ENCODE peak calls at places on chromosome 1, in ten cellular contexts. One of them, this sample, is unnamed.

GRCh38 chr1:55479970-55480369 is 264.8 kb upstream of the USP24 start:
- DNase-seq in MM.1S: no peak
- DNase-seq in prostate gland: no peak
- DNase-seq in A549: no peak
- DNase-seq in lower lobe of right lung: no peak
- DNase-seq in fibroblast of lung: no peak
- DNase-seq in neural progenitor cell: no peak
- DNase-seq in body of pancreas: no peak
- DNase-seq in upper lobe of right lung: no peak
- DNase-seq in psoas muscle: no peak
- DNase-seq in this sample: no peak

GRCh38 chr1:42983253-42983652 is 24.6 kb upstream of the SLC2A1 start:
- DNase-seq in fibroblast of lung: no peak
- DNase-seq in prostate gland: no peak
- DNase-seq in A549: no peak
- DNase-seq in lower lobe of right lung: no peak
- DNase-seq in upper lobe of right lung: no peak
- DNase-seq in psoas muscle: no peak
- DNase-seq in body of pancreas: no peak
- DNase-seq in MM.1S: no peak
- DNase-seq in neural progenitor cell: no peak
- DNase-seq in this sample: no peak

GRCh38 chr1:226787071-226787470 is 48.0 kb upstream of the ITPKB start:
- DNase-seq in lower lobe of right lung: no peak
- DNase-seq in psoas muscle: no peak
- DNase-seq in body of pancreas: no peak
- DNase-seq in A549: no peak
- DNase-seq in MM.1S: no peak
- DNase-seq in neural progenitor cell: no peak
- DNase-seq in upper lobe of right lung: no peak
- DNase-seq in fibroblast of lung: no peak
- DNase-seq in prostate gland: no peak
- DNase-seq in this sample: no peak

GRCh38 chr1:48526045-48526714 is 54.2 kb upstream of the SPATA6 start:
- DNase-seq in body of pancreas: peak
- DNase-seq in upper lobe of right lung: no peak
- DNase-seq in neural progenitor cell: peak
- DNase-seq in A549: no peak
- DNase-seq in MM.1S: no peak
- DNase-seq in fibroblast of lung: peak
- DNase-seq in psoas muscle: no peak
- DNase-seq in lower lobe of right lung: no peak
- DNase-seq in prostate gland: peak
- DNase-seq in this sample: peak

GRCh38 chr1:154714638-154715037 is 106.7 kb upstream of the ADAR start:
- DNase-seq in upper lobe of right lung: no peak
- DNase-seq in prostate gland: no peak
- DNase-seq in MM.1S: no peak
- DNase-seq in A549: peak
- DNase-seq in body of pancreas: no peak
- DNase-seq in neural progenitor cell: peak
- DNase-seq in psoas muscle: no peak
- DNase-seq in fibroblast of lung: peak
- DNase-seq in lower lobe of right lung: peak
- DNase-seq in this sample: no peak

GRCh38 chr1:226474041-226474440 is 66.1 kb upstream of the PARP1 start:
- DNase-seq in body of pancreas: no peak
- DNase-seq in upper lobe of right lung: no peak
- DNase-seq in MM.1S: no peak
- DNase-seq in psoas muscle: no peak
- DNase-seq in neural progenitor cell: no peak
- DNase-seq in A549: no peak
- DNase-seq in lower lobe of right lung: no peak
- DNase-seq in fibroblast of lung: no peak
- DNase-seq in prostate gland: no peak
- DNase-seq in this sample: no peak

GRCh38 chr1:180728472-180729106 is 96.8 kb downstream of the XPR1 start:
- DNase-seq in prostate gland: no peak
- DNase-seq in body of pancreas: no peak
- DNase-seq in upper lobe of right lung: no peak
- DNase-seq in A549: no peak
- DNase-seq in fibroblast of lung: no peak
- DNase-seq in psoas muscle: no peak
- DNase-seq in lower lobe of right lung: no peak
- DNase-seq in MM.1S: no peak
- DNase-seq in neural progenitor cell: no peak
- DNase-seq in this sample: no peak

GRCh38 chr1:220527279-220528048 is 472 bp upstream of the MARK1 start:
- DNase-seq in fibroblast of lung: peak
- DNase-seq in MM.1S: no peak
- DNase-seq in body of pancreas: peak
- DNase-seq in psoas muscle: peak
- DNase-seq in A549: no peak
- DNase-seq in upper lobe of right lung: no peak
- DNase-seq in prostate gland: peak
- DNase-seq in lower lobe of right lung: no peak
- DNase-seq in neural progenitor cell: peak
- DNase-seq in this sample: peak

GRCh38 chr1:32494196-32494595 is 29.3 kb downstream of the ZBTB8B start:
- DNase-seq in prostate gland: no peak
- DNase-seq in neural progenitor cell: no peak
- DNase-seq in body of pancreas: no peak
- DNase-seq in lower lobe of right lung: no peak
- DNase-seq in A549: no peak
- DNase-seq in upper lobe of right lung: no peak
- DNase-seq in MM.1S: no peak
- DNase-seq in fibroblast of lung: peak
- DNase-seq in psoas muscle: no peak
- DNase-seq in this sample: no peak

GRCh38 chr1:92536593-92537332 is 50.0 kb upstream of the GFI1 start:
- DNase-seq in body of pancreas: no peak
- DNase-seq in lower lobe of right lung: no peak
- DNase-seq in A549: no peak
- DNase-seq in MM.1S: peak
- DNase-seq in neural progenitor cell: no peak
- DNase-seq in psoas muscle: no peak
- DNase-seq in fibroblast of lung: peak
- DNase-seq in prostate gland: no peak
- DNase-seq in upper lobe of right lung: no peak
- DNase-seq in this sample: no peak

GRCh38 chr1:3714284-3714741 is 37.9 kb upstream of the CCDC27 start:
- DNase-seq in A549: no peak
- DNase-seq in fibroblast of lung: no peak
- DNase-seq in MM.1S: no peak
- DNase-seq in prostate gland: no peak
- DNase-seq in lower lobe of right lung: no peak
- DNase-seq in body of pancreas: no peak
- DNase-seq in psoas muscle: peak
- DNase-seq in upper lobe of right lung: no peak
- DNase-seq in neural progenitor cell: no peak
- DNase-seq in this sample: peak

GRCh38 chr1:224540535-224540934 is 75.6 kb upstream of the CNIH3 start:
- DNase-seq in upper lobe of right lung: no peak
- DNase-seq in neural progenitor cell: no peak
- DNase-seq in body of pancreas: no peak
- DNase-seq in prostate gland: no peak
- DNase-seq in MM.1S: no peak
- DNase-seq in psoas muscle: no peak
- DNase-seq in A549: no peak
- DNase-seq in fibroblast of lung: no peak
- DNase-seq in lower lobe of right lung: no peak
- DNase-seq in this sample: no peak

GRCh38 chr1:223478606-223479005 is 85.4 kb downstream of the CCDC185 start:
- DNase-seq in body of pancreas: no peak
- DNase-seq in fibroblast of lung: no peak
- DNase-seq in upper lobe of right lung: no peak
- DNase-seq in A549: no peak
- DNase-seq in lower lobe of right lung: no peak
- DNase-seq in prostate gland: no peak
- DNase-seq in MM.1S: no peak
- DNase-seq in neural progenitor cell: no peak
- DNase-seq in psoas muscle: no peak
- DNase-seq in this sample: no peak

GRCh38 chr1:223479261-223479660 is 86.0 kb downstream of the CCDC185 start:
- DNase-seq in body of pancreas: no peak
- DNase-seq in fibroblast of lung: no peak
- DNase-seq in psoas muscle: no peak
- DNase-seq in neural progenitor cell: no peak
- DNase-seq in lower lobe of right lung: no peak
- DNase-seq in A549: peak
- DNase-seq in MM.1S: no peak
- DNase-seq in upper lobe of right lung: no peak
- DNase-seq in prostate gland: no peak
- DNase-seq in this sample: no peak

GRCh38 chr1:223482132-223482531 is 88.9 kb downstream of the CCDC185 start:
- DNase-seq in body of pancreas: no peak
- DNase-seq in lower lobe of right lung: no peak
- DNase-seq in neural progenitor cell: no peak
- DNase-seq in prostate gland: no peak
- DNase-seq in fibroblast of lung: no peak
- DNase-seq in MM.1S: no peak
- DNase-seq in A549: no peak
- DNase-seq in upper lobe of right lung: no peak
- DNase-seq in psoas muscle: no peak
- DNase-seq in this sample: no peak

GRCh38 chr1:223482766-223483165 is 89.6 kb downstream of the CCDC185 start:
- DNase-seq in body of pancreas: no peak
- DNase-seq in neural progenitor cell: no peak
- DNase-seq in MM.1S: peak
- DNase-seq in A549: no peak
- DNase-seq in upper lobe of right lung: no peak
- DNase-seq in fibroblast of lung: no peak
- DNase-seq in psoas muscle: no peak
- DNase-seq in lower lobe of right lung: no peak
- DNase-seq in prostate gland: no peak
- DNase-seq in this sample: no peak

DNA sequence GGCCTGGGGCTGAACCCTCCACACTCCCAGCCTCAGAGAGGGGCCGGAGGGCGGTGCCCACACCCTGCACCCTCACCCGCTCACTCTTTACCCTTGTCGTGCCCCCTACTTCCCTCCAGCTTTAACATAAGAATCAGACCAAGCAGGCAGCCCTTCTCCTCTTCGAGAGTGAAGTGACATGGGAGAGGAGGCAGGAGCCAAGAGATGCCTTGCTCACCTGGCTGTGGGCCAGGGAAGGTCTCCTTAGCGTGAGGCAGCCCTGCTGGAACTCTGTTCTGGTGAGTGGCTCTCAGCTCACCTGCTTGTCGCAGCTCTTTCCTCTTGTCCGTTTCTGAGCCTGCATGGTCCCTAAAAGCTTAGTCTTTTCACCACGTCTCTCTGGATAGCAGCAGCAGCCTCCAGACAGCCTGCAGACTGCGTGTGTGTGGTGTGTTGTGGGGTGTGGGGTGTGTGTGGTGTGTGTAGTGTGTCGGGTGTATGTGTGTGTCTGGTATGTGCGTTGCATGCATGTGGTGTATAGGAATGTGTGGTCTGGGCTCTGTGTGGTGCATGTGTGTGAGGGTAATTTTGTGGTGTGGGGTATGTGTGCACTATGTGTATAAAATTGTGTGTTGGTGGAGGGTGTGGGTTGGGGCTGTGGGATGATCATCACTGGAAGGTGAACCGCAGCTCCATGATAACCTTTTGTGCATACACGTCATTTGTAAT is 86.7 kb downstream of the CCDC185 start:
- DNase-seq in body of pancreas: no peak
- DNase-seq in prostate gland: no peak
- DNase-seq in MM.1S: no peak
- DNase-seq in fibroblast of lung: peak
- DNase-seq in psoas muscle: no peak
- DNase-seq in lower lobe of right lung: peak
- DNase-seq in A549: peak
- DNase-seq in neural progenitor cell: no peak
- DNase-seq in upper lobe of right lung: no peak
- DNase-seq in this sample: no peak
- H3K4me3 ChIP-seq in body of pancreas: no peak
- H3K4me3 ChIP-seq in prostate gland: no peak
- H3K4me3 ChIP-seq in MM.1S: no peak
- H3K4me3 ChIP-seq in fibroblast of lung: no peak
- H3K4me3 ChIP-seq in psoas muscle: no peak
- H3K4me3 ChIP-seq in lower lobe of right lung: no peak
- H3K4me3 ChIP-seq in A549: no peak
- H3K4me3 ChIP-seq in neural progenitor cell: no peak
- H3K4me3 ChIP-seq in upper lobe of right lung: no peak
- H3K4me3 ChIP-seq in this sample: no peak

GRCh38 chr1:234969011-234969441 is 159.6 kb downstream of the TOMM20 start:
- DNase-seq in body of pancreas: no peak
- DNase-seq in prostate gland: no peak
- DNase-seq in neural progenitor cell: peak
- DNase-seq in A549: no peak
- DNase-seq in MM.1S: no peak
- DNase-seq in fibroblast of lung: no peak
- DNase-seq in lower lobe of right lung: no peak
- DNase-seq in upper lobe of right lung: no peak
- DNase-seq in psoas muscle: no peak
- DNase-seq in this sample: no peak
- H3K27ac ChIP-seq in body of pancreas: peak
- H3K27ac ChIP-seq in prostate gland: peak
- H3K27ac ChIP-seq in neural progenitor cell: peak
- H3K27ac ChIP-seq in A549: peak
- H3K27ac ChIP-seq in MM.1S: no peak
- H3K27ac ChIP-seq in fibroblast of lung: peak
- H3K27ac ChIP-seq in lower lobe of right lung: peak
- H3K27ac ChIP-seq in upper lobe of right lung: peak
- H3K27ac ChIP-seq in psoas muscle: peak
- H3K27ac ChIP-seq in this sample: no peak

DNA sequence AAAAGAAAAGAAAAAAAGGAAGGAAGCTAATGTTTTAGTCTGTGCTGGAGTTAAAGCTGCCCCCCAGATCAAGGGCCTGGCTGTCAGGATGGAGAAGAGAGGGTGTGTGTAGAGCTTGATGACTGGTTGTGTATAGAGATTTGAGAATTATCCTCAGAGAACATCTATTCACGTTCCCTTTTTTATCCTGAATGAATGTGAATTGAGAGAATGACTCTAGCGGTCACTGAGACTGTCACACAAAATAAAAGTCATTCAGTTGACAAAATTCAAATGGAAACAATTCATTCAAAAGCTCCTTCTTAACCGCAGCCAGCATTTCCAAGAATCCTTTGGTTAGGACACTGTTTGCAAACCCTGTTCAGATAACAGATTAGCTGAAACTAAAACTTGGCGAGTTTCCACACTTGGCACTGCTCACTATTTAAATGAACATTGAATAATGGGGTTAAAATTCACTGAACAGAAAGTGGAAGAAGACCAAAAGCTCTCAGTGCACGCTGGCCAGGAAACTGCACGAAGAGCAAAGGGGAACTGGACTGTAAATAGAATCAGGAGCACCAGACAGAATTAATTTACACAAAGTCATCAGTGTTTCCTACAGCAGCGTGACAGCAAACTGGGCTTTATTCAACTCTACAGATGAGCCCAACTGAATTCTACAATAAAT is 13.6 kb upstream of the FAM89A start:
- DNase-seq in lower lobe of right lung: no peak
- DNase-seq in MM.1S: peak
- DNase-seq in A549: no peak
- DNase-seq in neural progenitor cell: no peak
- DNase-seq in psoas muscle: no peak
- DNase-seq in upper lobe of right lung: no peak
- DNase-seq in prostate gland: peak
- DNase-seq in fibroblast of lung: peak
- DNase-seq in body of pancreas: peak
- DNase-seq in this sample: peak
- H3K4me3 ChIP-seq in lower lobe of right lung: peak
- H3K4me3 ChIP-seq in MM.1S: peak
- H3K4me3 ChIP-seq in A549: no peak
- H3K4me3 ChIP-seq in neural progenitor cell: no peak
- H3K4me3 ChIP-seq in psoas muscle: no peak
- H3K4me3 ChIP-seq in upper lobe of right lung: peak
- H3K4me3 ChIP-seq in prostate gland: no peak
- H3K4me3 ChIP-seq in fibroblast of lung: peak
- H3K4me3 ChIP-seq in body of pancreas: no peak
- H3K4me3 ChIP-seq in this sample: peak

GRCh38 chr1:10192263-10192662 is 18.1 kb upstream of the KIF1B start:
- DNase-seq in lower lobe of right lung: no peak
- DNase-seq in neural progenitor cell: no peak
- DNase-seq in psoas muscle: no peak
- DNase-seq in upper lobe of right lung: no peak
- DNase-seq in A549: no peak
- DNase-seq in fibroblast of lung: no peak
- DNase-seq in MM.1S: no peak
- DNase-seq in body of pancreas: no peak
- DNase-seq in prostate gland: no peak
- DNase-seq in this sample: no peak
- H3K27ac ChIP-seq in lower lobe of right lung: no peak
- H3K27ac ChIP-seq in neural progenitor cell: no peak
- H3K27ac ChIP-seq in psoas muscle: no peak
- H3K27ac ChIP-seq in upper lobe of right lung: no peak
- H3K27ac ChIP-seq in A549: no peak
- H3K27ac ChIP-seq in fibroblast of lung: no peak
- H3K27ac ChIP-seq in MM.1S: no peak
- H3K27ac ChIP-seq in body of pancreas: no peak
- H3K27ac ChIP-seq in prostate gland: no peak
- H3K27ac ChIP-seq in this sample: no peak

This sample was measured in adrenal gland.